ENCODE peak calls at places on chromosomes 13 and 19, in six cellular contexts. E is body of pancreas, M is T-helper 2 cell, F is M059J, H is GM12878, N is choroid plexus epithelial cell. Z is an unnamed sample.

GRCh38 chr13:73767747-73768315 is 366.4 kb downstream of the KLF12 start:
- DNase-seq in H (no peak), F (peak; percentile 6), M (no peak), N (no peak), E (no peak), Z (no peak)

GRCh38 chr13:89066868-89067466 is 1395.8 kb downstream of the SLITRK5 start:
- DNase-seq in M (no peak), H (no peak), F (peak; percentile 1), N (peak; percentile 69), E (peak; percentile 15), Z (peak; percentile 18)

GRCh38 chr19:48190288-48191284 is 20.1 kb downstream of the ZSWIM9 start:
- DNase-seq in F (peak; percentile 74), N (peak; percentile 82), M (peak; percentile 53), E (peak; percentile 70), H (no peak), Z (peak; percentile 35)

GRCh38 chr13:111936267-111936925 is 130.6 kb upstream of the SOX1 start:
- DNase-seq in E (no peak), N (no peak), H (no peak), F (no peak), M (no peak), Z (no peak)

GRCh38 chr19:40005670-40006272 is 8.9 kb downstream of the ZNF546 start:
- DNase-seq in F (peak; percentile 15), M (no peak), H (no peak), N (no peak), E (no peak), Z (no peak)

GRCh38 chr19:41431426-41432386 is 4.5 kb upstream of the B3GNT8 start:
- DNase-seq in H (no peak), N (peak; percentile 74), M (no peak), E (no peak), F (peak; percentile 33), Z (peak; percentile 27)

GRCh38 chr19:3024509-3024869 is 4.6 kb downstream of the TLE2 start:
- DNase-seq in N (no peak), F (no peak), M (no peak), E (no peak), H (no peak), Z (no peak)

GRCh38 chr19:4374451-4375163 is 25.7 kb downstream of the SH3GL1 start:
- DNase-seq in N (peak; percentile 64), M (no peak), H (no peak), E (peak; percentile 59), F (peak; percentile 96), Z (peak; percentile 98)

GRCh38 chr13:110580800-110581199 is 19.3 kb upstream of the RAB20 start:
- DNase-seq in M (no peak), F (no peak), H (no peak), E (no peak), N (peak; percentile 52), Z (no peak)

GRCh38 chr19:45347570-45348366 is 7.2 kb downstream of the KLC3 start:
- DNase-seq in M (no peak), H (no peak), E (no peak), F (no peak), N (no peak), Z (no peak)

GRCh38 chr19:55080121-55080914 is 4.6 kb downstream of the EPS8L1 start:
- DNase-seq in E (peak; percentile 65), N (peak; percentile 67), M (peak; percentile 50), F (peak; percentile 59), H (no peak), Z (peak; percentile 60)

GRCh38 chr13:83515267-83515666 is 367.0 kb downstream of the SLITRK1 start:
- DNase-seq in M (no peak), N (peak; percentile 74), H (no peak), E (no peak), F (peak; percentile 33), Z (peak; percentile 79)

GRCh38 chr19:56309511-56310185 is 5.0 kb downstream of the ZSCAN5A start:
- DNase-seq in M (peak; percentile 46), H (no peak), N (peak; percentile 67), E (peak; percentile 52), F (peak; percentile 7), Z (peak; percentile 10)

GRCh38 chr19:31356587-31357314 is 7.5 kb upstream of the TSHZ3 start:
- DNase-seq in F (no peak), E (peak; percentile 60), N (no peak), H (no peak), M (peak; percentile 38), Z (no peak)

GRCh38 chr19:2042485-2043268 is 8.4 kb downstream of the MKNK2 start:
- DNase-seq in M (no peak), N (no peak), F (no peak), E (peak; percentile 59), H (no peak), Z (no peak)

GRCh38 chr19:38209152-38209551 is 14.9 kb downstream of the DPF1 start:
- DNase-seq in F (no peak), M (no peak), N (no peak), E (no peak), H (no peak), Z (no peak)

GRCh38 chr19:8194528-8195275 is 14.5 kb upstream of the CERS4 start:
- DNase-seq in H (no peak), F (no peak), N (no peak), M (no peak), E (no peak), Z (no peak)

GRCh38 chr19:18649371-18650047 is 12.7 kb downstream of the KLHL26 start:
- DNase-seq in H (no peak), F (no peak), N (peak; percentile 72), E (peak; percentile 26), M (no peak), Z (peak; percentile 51)

GRCh38 chr13:113507564-113508210 is 17.2 kb upstream of the DCUN1D2 start:
- DNase-seq in H (no peak), N (no peak), F (no peak), M (no peak), E (no peak), Z (no peak)

GRCh38 chr13:39938591-39938990 is 283.1 kb downstream of the COG6 start:
- DNase-seq in N (no peak), E (no peak), M (no peak), H (no peak), F (no peak), Z (no peak)

GRCh38 chr13:50679321-50679720 is 164.2 kb downstream of the DLEU7 start:
- DNase-seq in M (no peak), N (peak; percentile 63), E (no peak), H (no peak), F (peak; percentile 68), Z (no peak)

GRCh38 chr13:97967948-97968347 is 14.5 kb downstream of the IPO5 start:
- DNase-seq in E (no peak), H (no peak), N (peak; percentile 45), M (no peak), F (no peak), Z (no peak)

GRCh38 chr19:29665826-29666633 is 769 bp downstream of the PLEKHF1 start:
- DNase-seq in E (peak; percentile 37), M (no peak), H (no peak), F (peak; percentile 51), N (no peak), Z (peak; percentile 76)

GRCh38 chr13:107450931-107451330 is 764.4 kb downstream of the LIG4 start:
- DNase-seq in M (no peak), H (no peak), E (no peak), N (peak; percentile 99), F (peak; percentile 74), Z (peak; percentile 94)

GRCh38 chr19:14985133-14985532 is 5.5 kb upstream of the SLC1A6 start:
- DNase-seq in M (no peak), F (no peak), E (no peak), H (no peak), N (no peak), Z (no peak)

GRCh38 chr13:19088416-19088815 is 93.2 kb downstream of the TUBA3C start:
- DNase-seq in E (no peak), H (no peak), N (no peak), M (no peak), F (no peak), Z (no peak)

GRCh38 chr13:105506463-105506862 is 1029.0 kb downstream of the EFNB2 start:
- DNase-seq in N (no peak), M (no peak), H (no peak), E (no peak), F (no peak), Z (no peak)

GRCh38 chr19:45947926-45948325 is 25.7 kb downstream of the NOVA2 start:
- DNase-seq in H (no peak), M (no peak), N (peak; percentile 7), E (no peak), F (peak; percentile 86), Z (no peak)

GRCh38 chr19:19055701-19056100 is 8.1 kb upstream of the SLC25A42 start:
- DNase-seq in F (no peak), N (no peak), E (no peak), H (no peak), M (no peak), Z (no peak)

GRCh38 chr19:31548941-31549340 is 199.7 kb upstream of the TSHZ3 start:
- DNase-seq in H (no peak), E (peak; percentile 14), M (no peak), N (peak; percentile 69), F (no peak), Z (no peak)

GRCh38 chr13:98998831-98999634 is 21.2 kb upstream of the DOCK9 start:
- DNase-seq in E (no peak), H (peak; percentile 41), M (no peak), N (peak; percentile 34), F (peak; percentile 45), Z (peak; percentile 38)

GRCh38 chr13:39468306-39468705 is 134.7 kb downstream of the LHFPL6 start:
- DNase-seq in E (no peak), M (no peak), F (no peak), H (no peak), N (no peak), Z (no peak)

GRCh38 chr13:20000062-20000552 is 41.6 kb downstream of the ZMYM2 start:
- DNase-seq in N (no peak), M (no peak), F (no peak), E (no peak), H (no peak), Z (no peak)

GRCh38 chr13:109243311-109243951 is 543.0 kb downstream of the IRS2 start:
- DNase-seq in M (no peak), N (peak; percentile 95), E (no peak), F (peak; percentile 93), H (no peak), Z (peak; percentile 96)

Z was measured in fibroblast of gingiva.